ENCODE peak calls at places on chromosomes 2 and 18, in five cellular contexts. One of them, this sample, is unnamed.

GRCh38 chr2:147844691-147845607 is at the start of gene ACVR2A:
- DNase-seq in activated CD4-positive, alpha-beta T cell treated with anti-CD3 and anti-CD28 coated beads, Interleukin-2, amount 50 U/mL, for 24 hours: peak
- DNase-seq in fibroblast of the conjunctiva: no peak
- DNase-seq in heart left ventricle: peak
- DNase-seq in epithelial cell of esophagus: peak
- DNase-seq in this sample: peak

GRCh38 chr18:8609711-8610441 is 639 bp downstream of the RAB12 start:
- DNase-seq in activated CD4-positive, alpha-beta T cell treated with anti-CD3 and anti-CD28 coated beads, Interleukin-2, amount 50 U/mL, for 24 hours: no peak
- DNase-seq in fibroblast of the conjunctiva: no peak
- DNase-seq in heart left ventricle: peak
- DNase-seq in epithelial cell of esophagus: peak
- DNase-seq in this sample: peak

GRCh38 chr2:23420091-23420839 is 35.3 kb downstream of the KLHL29 start:
- DNase-seq in activated CD4-positive, alpha-beta T cell treated with anti-CD3 and anti-CD28 coated beads, Interleukin-2, amount 50 U/mL, for 24 hours: no peak
- DNase-seq in fibroblast of the conjunctiva: no peak
- DNase-seq in heart left ventricle: no peak
- DNase-seq in epithelial cell of esophagus: no peak
- DNase-seq in this sample: no peak

GRCh38 chr2:75560768-75561565 is at the start of gene EVA1A:
- DNase-seq in activated CD4-positive, alpha-beta T cell treated with anti-CD3 and anti-CD28 coated beads, Interleukin-2, amount 50 U/mL, for 24 hours: no peak
- DNase-seq in fibroblast of the conjunctiva: peak
- DNase-seq in heart left ventricle: peak
- DNase-seq in epithelial cell of esophagus: peak
- DNase-seq in this sample: peak

GRCh38 chr2:182980115-182980514 is 58.1 kb downstream of the NCKAP1 start:
- DNase-seq in activated CD4-positive, alpha-beta T cell treated with anti-CD3 and anti-CD28 coated beads, Interleukin-2, amount 50 U/mL, for 24 hours: no peak
- DNase-seq in fibroblast of the conjunctiva: peak
- DNase-seq in heart left ventricle: no peak
- DNase-seq in epithelial cell of esophagus: peak
- DNase-seq in this sample: no peak

GRCh38 chr18:79336556-79337142 is 59.1 kb upstream of the NFATC1 start:
- DNase-seq in activated CD4-positive, alpha-beta T cell treated with anti-CD3 and anti-CD28 coated beads, Interleukin-2, amount 50 U/mL, for 24 hours: no peak
- DNase-seq in fibroblast of the conjunctiva: no peak
- DNase-seq in heart left ventricle: no peak
- DNase-seq in epithelial cell of esophagus: no peak
- DNase-seq in this sample: no peak

GRCh38 chr2:134189009-134189717 is 64.7 kb upstream of the MGAT5 start:
- DNase-seq in activated CD4-positive, alpha-beta T cell treated with anti-CD3 and anti-CD28 coated beads, Interleukin-2, amount 50 U/mL, for 24 hours: no peak
- DNase-seq in fibroblast of the conjunctiva: peak
- DNase-seq in heart left ventricle: no peak
- DNase-seq in epithelial cell of esophagus: peak
- DNase-seq in this sample: no peak

GRCh38 chr2:156483741-156484173 is 47.6 kb downstream of the GPD2 start:
- DNase-seq in activated CD4-positive, alpha-beta T cell treated with anti-CD3 and anti-CD28 coated beads, Interleukin-2, amount 50 U/mL, for 24 hours: no peak
- DNase-seq in fibroblast of the conjunctiva: no peak
- DNase-seq in heart left ventricle: no peak
- DNase-seq in epithelial cell of esophagus: peak
- DNase-seq in this sample: no peak

GRCh38 chr2:69695850-69696216 is 46.1 kb upstream of the ANXA4 start:
- DNase-seq in activated CD4-positive, alpha-beta T cell treated with anti-CD3 and anti-CD28 coated beads, Interleukin-2, amount 50 U/mL, for 24 hours: no peak
- DNase-seq in fibroblast of the conjunctiva: no peak
- DNase-seq in heart left ventricle: no peak
- DNase-seq in epithelial cell of esophagus: no peak
- DNase-seq in this sample: no peak

GRCh38 chr2:98505311-98505808 is 60.7 kb downstream of the INPP4A start:
- DNase-seq in activated CD4-positive, alpha-beta T cell treated with anti-CD3 and anti-CD28 coated beads, Interleukin-2, amount 50 U/mL, for 24 hours: no peak
- DNase-seq in fibroblast of the conjunctiva: no peak
- DNase-seq in heart left ventricle: peak
- DNase-seq in epithelial cell of esophagus: no peak
- DNase-seq in this sample: no peak

GRCh38 chr18:44594779-44595467 is 85.8 kb upstream of the SETBP1 start:
- DNase-seq in activated CD4-positive, alpha-beta T cell treated with anti-CD3 and anti-CD28 coated beads, Interleukin-2, amount 50 U/mL, for 24 hours: no peak
- DNase-seq in fibroblast of the conjunctiva: peak
- DNase-seq in heart left ventricle: no peak
- DNase-seq in epithelial cell of esophagus: peak
- DNase-seq in this sample: no peak

GRCh38 chr2:156321243-156321904 is 11.1 kb downstream of the NR4A2 start:
- DNase-seq in activated CD4-positive, alpha-beta T cell treated with anti-CD3 and anti-CD28 coated beads, Interleukin-2, amount 50 U/mL, for 24 hours: no peak
- DNase-seq in fibroblast of the conjunctiva: no peak
- DNase-seq in heart left ventricle: peak
- DNase-seq in epithelial cell of esophagus: peak
- DNase-seq in this sample: no peak

GRCh38 chr2:9052821-9053533 is 49.5 kb upstream of the MBOAT2 start:
- DNase-seq in activated CD4-positive, alpha-beta T cell treated with anti-CD3 and anti-CD28 coated beads, Interleukin-2, amount 50 U/mL, for 24 hours: no peak
- DNase-seq in fibroblast of the conjunctiva: no peak
- DNase-seq in heart left ventricle: no peak
- DNase-seq in epithelial cell of esophagus: no peak
- DNase-seq in this sample: no peak

GRCh38 chr2:201357216-201357615 is at the start of gene FLACC1:
- DNase-seq in activated CD4-positive, alpha-beta T cell treated with anti-CD3 and anti-CD28 coated beads, Interleukin-2, amount 50 U/mL, for 24 hours: no peak
- DNase-seq in fibroblast of the conjunctiva: peak
- DNase-seq in heart left ventricle: no peak
- DNase-seq in epithelial cell of esophagus: peak
- DNase-seq in this sample: no peak

GRCh38 chr2:187520121-187520624 is 34.1 kb downstream of the TFPI start:
- DNase-seq in activated CD4-positive, alpha-beta T cell treated with anti-CD3 and anti-CD28 coated beads, Interleukin-2, amount 50 U/mL, for 24 hours: no peak
- DNase-seq in fibroblast of the conjunctiva: no peak
- DNase-seq in heart left ventricle: no peak
- DNase-seq in epithelial cell of esophagus: peak
- DNase-seq in this sample: no peak

GRCh38 chr18:55588001-55588875 is at the start of gene TCF4:
- DNase-seq in activated CD4-positive, alpha-beta T cell treated with anti-CD3 and anti-CD28 coated beads, Interleukin-2, amount 50 U/mL, for 24 hours: no peak
- DNase-seq in fibroblast of the conjunctiva: no peak
- DNase-seq in heart left ventricle: peak
- DNase-seq in epithelial cell of esophagus: peak
- DNase-seq in this sample: peak

GRCh38 chr2:120314656-120315366 is 31.1 kb upstream of the INHBB start:
- DNase-seq in activated CD4-positive, alpha-beta T cell treated with anti-CD3 and anti-CD28 coated beads, Interleukin-2, amount 50 U/mL, for 24 hours: no peak
- DNase-seq in fibroblast of the conjunctiva: no peak
- DNase-seq in heart left ventricle: no peak
- DNase-seq in epithelial cell of esophagus: no peak
- DNase-seq in this sample: no peak

GRCh38 chr2:8840475-8841091 is 3.2 kb upstream of the KIDINS220 start:
- DNase-seq in activated CD4-positive, alpha-beta T cell treated with anti-CD3 and anti-CD28 coated beads, Interleukin-2, amount 50 U/mL, for 24 hours: no peak
- DNase-seq in fibroblast of the conjunctiva: no peak
- DNase-seq in heart left ventricle: no peak
- DNase-seq in epithelial cell of esophagus: no peak
- DNase-seq in this sample: no peak

GRCh38 chr18:37420315-37420880 is 145.2 kb downstream of the CELF4 start:
- DNase-seq in activated CD4-positive, alpha-beta T cell treated with anti-CD3 and anti-CD28 coated beads, Interleukin-2, amount 50 U/mL, for 24 hours: no peak
- DNase-seq in fibroblast of the conjunctiva: no peak
- DNase-seq in heart left ventricle: no peak
- DNase-seq in epithelial cell of esophagus: peak
- DNase-seq in this sample: no peak

GRCh38 chr2:25567406-25567805 is 106.0 kb downstream of the DTNB start:
- DNase-seq in activated CD4-positive, alpha-beta T cell treated with anti-CD3 and anti-CD28 coated beads, Interleukin-2, amount 50 U/mL, for 24 hours: no peak
- DNase-seq in fibroblast of the conjunctiva: no peak
- DNase-seq in heart left ventricle: no peak
- DNase-seq in epithelial cell of esophagus: peak
- DNase-seq in this sample: no peak

GRCh38 chr18:44828080-44828479 is 147.4 kb downstream of the SETBP1 start:
- DNase-seq in activated CD4-positive, alpha-beta T cell treated with anti-CD3 and anti-CD28 coated beads, Interleukin-2, amount 50 U/mL, for 24 hours: no peak
- DNase-seq in fibroblast of the conjunctiva: no peak
- DNase-seq in heart left ventricle: no peak
- DNase-seq in epithelial cell of esophagus: peak
- DNase-seq in this sample: no peak

GRCh38 chr18:62386091-62386490 is 61.0 kb downstream of the TNFRSF11A start:
- DNase-seq in activated CD4-positive, alpha-beta T cell treated with anti-CD3 and anti-CD28 coated beads, Interleukin-2, amount 50 U/mL, for 24 hours: no peak
- DNase-seq in fibroblast of the conjunctiva: no peak
- DNase-seq in heart left ventricle: no peak
- DNase-seq in epithelial cell of esophagus: no peak
- DNase-seq in this sample: no peak

GRCh38 chr2:78020500-78020899 is 498.3 kb upstream of the LRRTM4 start:
- DNase-seq in activated CD4-positive, alpha-beta T cell treated with anti-CD3 and anti-CD28 coated beads, Interleukin-2, amount 50 U/mL, for 24 hours: no peak
- DNase-seq in fibroblast of the conjunctiva: no peak
- DNase-seq in heart left ventricle: no peak
- DNase-seq in epithelial cell of esophagus: no peak
- DNase-seq in this sample: no peak

GRCh38 chr2:66344087-66344663 is 90.8 kb upstream of the MEIS1 start:
- DNase-seq in activated CD4-positive, alpha-beta T cell treated with anti-CD3 and anti-CD28 coated beads, Interleukin-2, amount 50 U/mL, for 24 hours: no peak
- DNase-seq in fibroblast of the conjunctiva: no peak
- DNase-seq in heart left ventricle: no peak
- DNase-seq in epithelial cell of esophagus: peak
- DNase-seq in this sample: no peak

GRCh38 chr2:222423632-222424280 is 587 bp upstream of the SGPP2 start:
- DNase-seq in activated CD4-positive, alpha-beta T cell treated with anti-CD3 and anti-CD28 coated beads, Interleukin-2, amount 50 U/mL, for 24 hours: peak
- DNase-seq in fibroblast of the conjunctiva: no peak
- DNase-seq in heart left ventricle: no peak
- DNase-seq in epithelial cell of esophagus: peak
- DNase-seq in this sample: no peak

This sample was measured in mesothelial cell of epicardium.